ENCODE peak calls at places on chromosomes 13 and 19, in four cellular contexts. F is K562, S is HepG2, L is GM12878. A is an unnamed sample. For H4K20me1, the result is how much of the 10 kb centered on the place peaks cover.

GRCh38 chr19:3977242-3978143 is 6.6 kb upstream of the DAPK3 start:
- DNase-seq in F (no peak), S (no peak), L (no peak), A (peak)

GRCh38 chr19:54694648-54695047 is 29.6 kb upstream of the KIR3DL3 start:
- DNase-seq in F (no peak), S (no peak), L (no peak), A (no peak)

GRCh38 chr19:40416918-40417713 is 3.9 kb upstream of the PRX start:
- DNase-seq in F (peak), S (peak), L (no peak), A (no peak)

GRCh38 chr19:10105241-10106099 is 692 bp upstream of the PPAN start:
- DNase-seq in F (peak), S (no peak), L (peak), A (no peak)

GRCh38 chr19:33304760-33305647 is 2.7 kb upstream of the CEBPA start:
- DNase-seq in F (peak), S (peak), L (no peak), A (no peak)

GRCh38 chr13:42363941-42364612 is 92.1 kb downstream of the AKAP11 start:
- DNase-seq in F (no peak), S (no peak), L (no peak), A (peak)

GRCh38 chr19:50537769-50538230 is 24.1 kb upstream of the ASPDH start:
- DNase-seq in F (peak), S (peak), L (no peak), A (peak)

GRCh38 chr19:10625762-10626138 is 397 bp downstream of the SLC44A2 start:
- DNase-seq in F (no peak), S (no peak), L (no peak), A (peak)

GRCh38 chr13:49587311-49587847 is 2.0 kb upstream of the RCBTB1 start:
- DNase-seq in F (no peak), S (peak), L (no peak), A (no peak)

GRCh38 chr13:87153371-87153770 is 517.8 kb upstream of the SLITRK5 start:
- DNase-seq in F (no peak), S (no peak), L (no peak), A (no peak)

GRCh38 chr13:46605824-46606554 is 53.0 kb downstream of the LRCH1 start:
- DNase-seq in F (no peak), S (no peak), L (peak), A (no peak)

GRCh38 chr19:3224346-3225325 is at the start of gene CELF5:
- DNase-seq in F (peak), S (no peak), L (no peak), A (peak)

GRCh38 chr13:40484981-40485380 is 181.5 kb downstream of the FOXO1 start:
- DNase-seq in F (no peak), S (no peak), L (no peak), A (no peak)

GRCh38 chr19:28488006-28488405 is 724.9 kb downstream of the UQCRFS1 start:
- DNase-seq in F (no peak), S (no peak), L (no peak), A (peak)

GRCh38 chr19:2479556-2480194 is 3.7 kb downstream of the GADD45B start:
- DNase-seq in F (no peak), S (no peak), L (no peak), A (no peak)

GRCh38 chr13:44920013-44920412 is 69.3 kb downstream of the NUFIP1 start:
- DNase-seq in F (no peak), S (no peak), L (no peak), A (no peak)

GRCh38 chr13:44919103-44919804 is 70.0 kb downstream of the NUFIP1 start:
- DNase-seq in F (no peak), S (no peak), L (no peak), A (no peak)

GRCh38 chr13:44915962-44916361 is 73.3 kb downstream of the NUFIP1 start:
- DNase-seq in F (no peak), S (no peak), L (no peak), A (no peak)

GRCh38 chr13:44918323-44919102 is 70.8 kb downstream of the NUFIP1 start:
- DNase-seq in F (peak), S (peak), L (no peak), A (peak)

GRCh38 chr13:44917589-44918322 is 71.5 kb downstream of the NUFIP1 start:
- DNase-seq in F (peak), S (peak), L (peak), A (peak)
- TF ChIP-seq REST in F (no peak), S (peak), L (no peak), A (no peak)

GRCh38 chr19:45423033-45423588 is 606 bp downstream of the ERCC1 start:
- DNase-seq in F (no peak), S (no peak), L (no peak), A (no peak)
- TF ChIP-seq CREB1 in F (no peak), S (no peak), L (no peak), A (no peak)

GRCh38 chr19:8686549-8686948 is 12.0 kb downstream of the ACTL9 start:
- DNase-seq in F (no peak), S (no peak), L (no peak), A (no peak)

GRCh38 chr19:8695501-8695900 is 3.1 kb downstream of the ACTL9 start:
- DNase-seq in F (no peak), S (no peak), L (no peak), A (no peak)

GRCh38 chr19:8688930-8689329 is 9.7 kb downstream of the ACTL9 start:
- DNase-seq in F (no peak), S (no peak), L (no peak), A (no peak)

GRCh38 chr19:8695911-8696310 is 2.7 kb downstream of the ACTL9 start:
- DNase-seq in F (no peak), S (no peak), L (no peak), A (no peak)

GRCh38 chr19:8690753-8691539 is 7.6 kb downstream of the ACTL9 start:
- DNase-seq in F (no peak), S (no peak), L (no peak), A (no peak)
- H4K20me1 ChIP-seq in F (under half), S (under half), L (under half), A (under half)

GRCh38 chr19:48363810-48364563 is at the start of the genes SYNGR4 and TMEM143:
- DNase-seq in F (peak), S (peak), L (peak), A (peak)

GRCh38 chr19:48361912-48362311 is 1.8 kb downstream of the TMEM143 start:
- DNase-seq in F (no peak), S (no peak), L (no peak), A (no peak)

GRCh38 chr19:48364564-48365363 is 597 bp downstream of the SYNGR4 start:
- DNase-seq in F (no peak), S (no peak), L (no peak), A (no peak)

GRCh38 chr19:48363500-48363809 is 285 bp downstream of the TMEM143 start:
- DNase-seq in F (peak), S (no peak), L (no peak), A (peak)

GRCh38 chr19:48362716-48363499 is 832 bp downstream of the TMEM143 start:
- DNase-seq in F (peak), S (peak), L (peak), A (peak)
- TF ChIP-seq REST in F (no peak), S (no peak), L (no peak), A (no peak)

GRCh38 chr19:35724560-35724959 is 6.8 kb downstream of the KMT2B start:
- DNase-seq in F (no peak), S (no peak), L (no peak), A (no peak)

GRCh38 chr19:35722897-35723296 is 5.1 kb downstream of the KMT2B start:
- DNase-seq in F (no peak), S (no peak), L (no peak), A (no peak)

GRCh38 chr19:35727053-35727955 is 9.5 kb downstream of the KMT2B start:
- DNase-seq in F (no peak), S (no peak), L (no peak), A (no peak)

GRCh38 chr19:35723671-35724070 is 5.9 kb downstream of the KMT2B start:
- DNase-seq in F (no peak), S (no peak), L (no peak), A (no peak)

GRCh38 chr19:35725216-35725861 is 7.5 kb downstream of the KMT2B start:
- DNase-seq in F (no peak), S (no peak), L (no peak), A (no peak)
- TF ChIP-seq CREB1 in F (no peak), S (no peak), L (no peak), A (no peak)

GRCh38 chr13:78491978-78492377 is 111.4 kb downstream of the POU4F1 start:
- DNase-seq in F (no peak), S (no peak), L (no peak), A (no peak)

GRCh38 chr13:78499802-78500201 is 103.5 kb downstream of the POU4F1 start:
- DNase-seq in F (no peak), S (no peak), L (no peak), A (peak)

GRCh38 chr13:78497702-78498319 is 105.5 kb downstream of the POU4F1 start:
- DNase-seq in F (no peak), S (no peak), L (no peak), A (no peak)
- H4K20me1 ChIP-seq in F (under half), S (under half), L (under half), A (under half)

A was measured in GM23338.